ENCODE peak calls at places on chromosomes 2 and 18, in eight cellular contexts. One of them, this sample, is unnamed.

GRCh38 chr18:74544898-74545297 is 10.6 kb downstream of the CNDP1 start:
- DNase-seq in neuronal stem cell: no peak
- DNase-seq in kidney: no peak
- DNase-seq in tibial artery: no peak
- DNase-seq in vagina: no peak
- DNase-seq in heart left ventricle: peak
- DNase-seq in psoas muscle: no peak
- DNase-seq in PC-9: no peak
- DNase-seq in this sample: no peak

GRCh38 chr2:29611850-29612249 is 309.5 kb downstream of the ALK start:
- DNase-seq in vagina: no peak
- DNase-seq in tibial artery: no peak
- DNase-seq in heart left ventricle: no peak
- DNase-seq in kidney: no peak
- DNase-seq in neuronal stem cell: no peak
- DNase-seq in psoas muscle: no peak
- DNase-seq in PC-9: no peak
- DNase-seq in this sample: no peak

GRCh38 chr18:2846638-2847340 is at the start of gene EMILIN2:
- DNase-seq in vagina: peak
- DNase-seq in psoas muscle: peak
- DNase-seq in neuronal stem cell: peak
- DNase-seq in PC-9: no peak
- DNase-seq in kidney: peak
- DNase-seq in tibial artery: peak
- DNase-seq in heart left ventricle: peak
- DNase-seq in this sample: peak

GRCh38 chr18:39494211-39494896 is 1928.8 kb upstream of the CELF4 start:
- DNase-seq in psoas muscle: no peak
- DNase-seq in PC-9: no peak
- DNase-seq in kidney: no peak
- DNase-seq in tibial artery: no peak
- DNase-seq in neuronal stem cell: no peak
- DNase-seq in vagina: no peak
- DNase-seq in heart left ventricle: no peak
- DNase-seq in this sample: no peak

GRCh38 chr2:182368996-182369395 is 57.8 kb downstream of the PDE1A start:
- DNase-seq in tibial artery: no peak
- DNase-seq in PC-9: no peak
- DNase-seq in vagina: no peak
- DNase-seq in neuronal stem cell: no peak
- DNase-seq in psoas muscle: no peak
- DNase-seq in heart left ventricle: no peak
- DNase-seq in kidney: no peak
- DNase-seq in this sample: no peak

GRCh38 chr18:23341383-23341782 is 111.7 kb upstream of the RIOK3 start:
- DNase-seq in psoas muscle: no peak
- DNase-seq in neuronal stem cell: no peak
- DNase-seq in kidney: no peak
- DNase-seq in vagina: no peak
- DNase-seq in heart left ventricle: no peak
- DNase-seq in PC-9: no peak
- DNase-seq in tibial artery: no peak
- DNase-seq in this sample: no peak

GRCh38 chr2:211816739-211817138 is 721.9 kb downstream of the ERBB4 start:
- DNase-seq in PC-9: no peak
- DNase-seq in neuronal stem cell: no peak
- DNase-seq in tibial artery: no peak
- DNase-seq in heart left ventricle: no peak
- DNase-seq in psoas muscle: no peak
- DNase-seq in vagina: no peak
- DNase-seq in kidney: no peak
- DNase-seq in this sample: no peak

GRCh38 chr2:68059769-68060525 is 2.9 kb downstream of the C1D start:
- DNase-seq in psoas muscle: no peak
- DNase-seq in vagina: no peak
- DNase-seq in neuronal stem cell: no peak
- DNase-seq in PC-9: no peak
- DNase-seq in heart left ventricle: no peak
- DNase-seq in tibial artery: no peak
- DNase-seq in kidney: no peak
- DNase-seq in this sample: no peak

GRCh38 chr2:213980883-213981282 is 430.0 kb upstream of the VWC2L start:
- DNase-seq in kidney: no peak
- DNase-seq in psoas muscle: no peak
- DNase-seq in PC-9: no peak
- DNase-seq in neuronal stem cell: no peak
- DNase-seq in heart left ventricle: no peak
- DNase-seq in vagina: no peak
- DNase-seq in tibial artery: no peak
- DNase-seq in this sample: no peak

GRCh38 chr18:12325726-12326245 is 17.7 kb downstream of the TUBB6 start:
- DNase-seq in tibial artery: no peak
- DNase-seq in neuronal stem cell: no peak
- DNase-seq in vagina: no peak
- DNase-seq in PC-9: no peak
- DNase-seq in kidney: no peak
- DNase-seq in psoas muscle: no peak
- DNase-seq in heart left ventricle: no peak
- DNase-seq in this sample: peak

GRCh38 chr18:58255701-58256311 is 211.8 kb downstream of the NEDD4L start:
- DNase-seq in tibial artery: no peak
- DNase-seq in neuronal stem cell: no peak
- DNase-seq in heart left ventricle: no peak
- DNase-seq in PC-9: no peak
- DNase-seq in vagina: no peak
- DNase-seq in kidney: no peak
- DNase-seq in psoas muscle: peak
- DNase-seq in this sample: no peak

GRCh38 chr2:110101280-110101844 is 14.3 kb downstream of the MALL start:
- DNase-seq in tibial artery: peak
- DNase-seq in vagina: peak
- DNase-seq in PC-9: peak
- DNase-seq in kidney: peak
- DNase-seq in psoas muscle: peak
- DNase-seq in neuronal stem cell: no peak
- DNase-seq in heart left ventricle: peak
- DNase-seq in this sample: peak

GRCh38 chr2:24822049-24822706 is 29.0 kb downstream of the CENPO start:
- DNase-seq in psoas muscle: no peak
- DNase-seq in heart left ventricle: no peak
- DNase-seq in tibial artery: no peak
- DNase-seq in kidney: no peak
- DNase-seq in vagina: peak
- DNase-seq in PC-9: no peak
- DNase-seq in neuronal stem cell: no peak
- DNase-seq in this sample: peak

GRCh38 chr18:13218376-13219011 is at the start of gene LDLRAD4:
- DNase-seq in neuronal stem cell: peak
- DNase-seq in tibial artery: peak
- DNase-seq in PC-9: no peak
- DNase-seq in vagina: peak
- DNase-seq in kidney: peak
- DNase-seq in psoas muscle: peak
- DNase-seq in heart left ventricle: peak
- DNase-seq in this sample: peak

GRCh38 chr2:19408592-19408991 is 50.2 kb upstream of the OSR1 start:
- DNase-seq in kidney: no peak
- DNase-seq in PC-9: no peak
- DNase-seq in vagina: no peak
- DNase-seq in tibial artery: no peak
- DNase-seq in neuronal stem cell: no peak
- DNase-seq in heart left ventricle: no peak
- DNase-seq in psoas muscle: no peak
- DNase-seq in this sample: no peak

GRCh38 chr2:127508621-127509034 is 17.7 kb downstream of the IWS1 start:
- DNase-seq in PC-9: peak
- DNase-seq in kidney: no peak
- DNase-seq in vagina: no peak
- DNase-seq in heart left ventricle: peak
- DNase-seq in tibial artery: peak
- DNase-seq in psoas muscle: peak
- DNase-seq in neuronal stem cell: no peak
- DNase-seq in this sample: peak

GRCh38 chr18:28178720-28179119 is 1.8 kb upstream of the CDH2 start:
- DNase-seq in tibial artery: no peak
- DNase-seq in heart left ventricle: no peak
- DNase-seq in kidney: no peak
- DNase-seq in PC-9: no peak
- DNase-seq in vagina: no peak
- DNase-seq in neuronal stem cell: no peak
- DNase-seq in psoas muscle: no peak
- DNase-seq in this sample: no peak

GRCh38 chr18:22346968-22347611 is 70.6 kb downstream of the CTAGE1 start:
- DNase-seq in kidney: peak
- DNase-seq in PC-9: peak
- DNase-seq in tibial artery: peak
- DNase-seq in psoas muscle: peak
- DNase-seq in neuronal stem cell: peak
- DNase-seq in vagina: no peak
- DNase-seq in heart left ventricle: peak
- DNase-seq in this sample: peak

DNA sequence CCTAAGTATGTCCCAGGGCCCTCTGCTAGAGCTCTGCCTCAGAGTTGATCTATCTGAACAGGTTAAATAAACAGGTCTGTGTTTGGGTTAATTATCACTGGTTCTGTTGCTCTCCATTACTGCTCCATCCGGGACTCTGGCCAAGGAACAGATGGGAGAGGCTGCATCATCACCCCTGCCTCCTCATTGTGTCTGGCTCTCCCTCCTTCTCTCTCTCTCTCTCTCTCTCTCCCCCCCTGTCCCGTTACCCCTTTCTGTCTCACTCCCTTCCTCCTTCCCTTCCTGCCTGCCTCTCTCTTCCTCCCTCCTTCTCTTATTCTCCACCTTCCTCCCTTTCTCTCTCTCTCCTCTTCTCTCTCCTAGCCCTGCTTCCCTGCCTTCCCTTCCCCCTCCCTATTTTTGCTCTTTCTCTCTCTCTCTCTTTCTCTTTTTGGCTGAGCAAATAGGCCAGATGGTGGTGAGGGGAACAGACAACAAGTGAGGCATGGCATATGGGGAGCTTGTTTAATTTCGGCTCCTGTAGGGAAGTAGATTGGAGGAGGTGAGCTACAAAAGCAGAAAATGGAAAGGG is 62.1 kb downstream of the SETBP1 start:
- DNase-seq in kidney: no peak
- DNase-seq in heart left ventricle: peak
- DNase-seq in neuronal stem cell: no peak
- DNase-seq in PC-9: no peak
- DNase-seq in vagina: no peak
- DNase-seq in psoas muscle: peak
- DNase-seq in tibial artery: no peak
- DNase-seq in this sample: peak
- H3K27ac ChIP-seq in kidney: no peak
- H3K27ac ChIP-seq in heart left ventricle: peak
- H3K27ac ChIP-seq in neuronal stem cell: no peak
- H3K27ac ChIP-seq in PC-9: no peak
- H3K27ac ChIP-seq in vagina: peak
- H3K27ac ChIP-seq in psoas muscle: peak
- H3K27ac ChIP-seq in tibial artery: no peak
- H3K27ac ChIP-seq in this sample: peak

GRCh38 chr2:20483496-20483895 is 36.6 kb downstream of the RHOB start:
- DNase-seq in vagina: peak
- DNase-seq in tibial artery: peak
- DNase-seq in psoas muscle: peak
- DNase-seq in heart left ventricle: no peak
- DNase-seq in kidney: no peak
- DNase-seq in neuronal stem cell: no peak
- DNase-seq in PC-9: no peak
- DNase-seq in this sample: peak

GRCh38 chr2:20484034-20484617 is 37.3 kb downstream of the RHOB start:
- DNase-seq in tibial artery: no peak
- DNase-seq in vagina: peak
- DNase-seq in heart left ventricle: no peak
- DNase-seq in PC-9: no peak
- DNase-seq in neuronal stem cell: no peak
- DNase-seq in kidney: no peak
- DNase-seq in psoas muscle: no peak
- DNase-seq in this sample: peak

GRCh38 chr2:20480913-20481312 is 34.0 kb downstream of the RHOB start:
- DNase-seq in PC-9: no peak
- DNase-seq in psoas muscle: no peak
- DNase-seq in tibial artery: no peak
- DNase-seq in vagina: no peak
- DNase-seq in neuronal stem cell: no peak
- DNase-seq in kidney: no peak
- DNase-seq in heart left ventricle: no peak
- DNase-seq in this sample: no peak

GRCh38 chr2:20481798-20482405 is 35.0 kb downstream of the RHOB start:
- DNase-seq in PC-9: no peak
- DNase-seq in heart left ventricle: no peak
- DNase-seq in tibial artery: no peak
- DNase-seq in neuronal stem cell: no peak
- DNase-seq in vagina: no peak
- DNase-seq in kidney: no peak
- DNase-seq in psoas muscle: no peak
- DNase-seq in this sample: peak

DNA sequence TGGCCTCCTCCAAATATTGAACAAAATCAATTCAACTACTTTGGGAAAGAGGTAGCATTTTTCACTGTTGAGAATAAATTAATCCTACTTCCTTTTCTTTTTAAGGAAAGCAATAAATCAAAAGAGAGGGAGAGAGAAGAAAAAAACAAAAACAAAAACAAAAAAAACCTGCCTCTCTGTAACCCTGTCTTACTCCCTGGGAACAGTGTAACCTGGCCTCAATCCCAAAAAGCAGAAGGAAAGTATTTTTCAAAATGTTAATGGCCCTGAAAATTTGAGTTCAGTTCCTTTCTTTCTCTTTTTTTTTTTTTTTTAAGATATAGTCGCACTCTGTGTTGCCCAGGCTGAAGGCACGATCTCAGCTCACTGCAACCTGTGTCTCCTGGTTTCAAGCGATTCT is 35.8 kb downstream of the RHOB start:
- DNase-seq in heart left ventricle: no peak
- DNase-seq in vagina: no peak
- DNase-seq in neuronal stem cell: no peak
- DNase-seq in psoas muscle: no peak
- DNase-seq in tibial artery: no peak
- DNase-seq in kidney: no peak
- DNase-seq in PC-9: no peak
- DNase-seq in this sample: no peak
- H3K27ac ChIP-seq in heart left ventricle: no peak
- H3K27ac ChIP-seq in vagina: peak
- H3K27ac ChIP-seq in neuronal stem cell: no peak
- H3K27ac ChIP-seq in psoas muscle: no peak
- H3K27ac ChIP-seq in tibial artery: peak
- H3K27ac ChIP-seq in kidney: no peak
- H3K27ac ChIP-seq in PC-9: no peak
- H3K27ac ChIP-seq in this sample: peak

GRCh38 chr18:70453058-70453775 is 164.4 kb downstream of the SOCS6 start:
- DNase-seq in vagina: no peak
- DNase-seq in psoas muscle: no peak
- DNase-seq in neuronal stem cell: no peak
- DNase-seq in PC-9: no peak
- DNase-seq in tibial artery: no peak
- DNase-seq in kidney: no peak
- DNase-seq in heart left ventricle: no peak
- DNase-seq in this sample: no peak
- H3K27ac ChIP-seq in vagina: no peak
- H3K27ac ChIP-seq in psoas muscle: no peak
- H3K27ac ChIP-seq in neuronal stem cell: no peak
- H3K27ac ChIP-seq in PC-9: no peak
- H3K27ac ChIP-seq in tibial artery: no peak
- H3K27ac ChIP-seq in kidney: no peak
- H3K27ac ChIP-seq in heart left ventricle: no peak
- H3K27ac ChIP-seq in this sample: no peak

GRCh38 chr2:145190031-145190703 is 670.2 kb upstream of the ZEB2 start:
- DNase-seq in tibial artery: no peak
- DNase-seq in heart left ventricle: no peak
- DNase-seq in psoas muscle: no peak
- DNase-seq in vagina: no peak
- DNase-seq in PC-9: no peak
- DNase-seq in kidney: no peak
- DNase-seq in neuronal stem cell: peak
- DNase-seq in this sample: no peak
- H3K27ac ChIP-seq in tibial artery: no peak
- H3K27ac ChIP-seq in heart left ventricle: no peak
- H3K27ac ChIP-seq in psoas muscle: no peak
- H3K27ac ChIP-seq in vagina: no peak
- H3K27ac ChIP-seq in PC-9: no peak
- H3K27ac ChIP-seq in kidney: no peak
- H3K27ac ChIP-seq in neuronal stem cell: peak
- H3K27ac ChIP-seq in this sample: no peak

This sample was measured in sigmoid colon.